ENCODE peak calls at places on chromosomes 13 and 19, in ten cellular contexts. One of them, this sample, is unnamed.

GRCh38 chr19:30371157-30371845 is 883 bp upstream of the ZNF536 start:
- DNase-seq in AG09319: no peak
- DNase-seq in stimulated activated CD4-positive, alpha-beta T cell treated with anti-CD3 and anti-CD28 coated beads, Interleukin-12 subunit alpha, Interleukin-12 subunit beta, amount 100 ng/mL, for 24 hours: no peak
- DNase-seq in left ventricle myocardium superior: no peak
- DNase-seq in colonic mucosa: no peak
- DNase-seq in fibroblast of lung: no peak
- DNase-seq in astrocyte of the cerebellum: no peak
- DNase-seq in frontal cortex: no peak
- DNase-seq in putamen: peak; percentile 89
- DNase-seq in NCI-H2029 treated with DMSO at 0.1 percent for 48 hours: no peak
- DNase-seq in this sample: no peak

GRCh38 chr13:40910324-40911050 is 108.6 kb downstream of the ELF1 start:
- DNase-seq in putamen: no peak
- DNase-seq in frontal cortex: no peak
- DNase-seq in astrocyte of the cerebellum: no peak
- DNase-seq in colonic mucosa: no peak
- DNase-seq in AG09319: no peak
- DNase-seq in left ventricle myocardium superior: no peak
- DNase-seq in fibroblast of lung: no peak
- DNase-seq in stimulated activated CD4-positive, alpha-beta T cell treated with anti-CD3 and anti-CD28 coated beads, Interleukin-12 subunit alpha, Interleukin-12 subunit beta, amount 100 ng/mL, for 24 hours: no peak
- DNase-seq in NCI-H2029 treated with DMSO at 0.1 percent for 48 hours: no peak
- DNase-seq in this sample: no peak

GRCh38 chr13:48231080-48231479 is 1.9 kb upstream of the ITM2B start:
- DNase-seq in NCI-H2029 treated with DMSO at 0.1 percent for 48 hours: no peak
- DNase-seq in AG09319: no peak
- DNase-seq in frontal cortex: no peak
- DNase-seq in putamen: no peak
- DNase-seq in astrocyte of the cerebellum: no peak
- DNase-seq in stimulated activated CD4-positive, alpha-beta T cell treated with anti-CD3 and anti-CD28 coated beads, Interleukin-12 subunit alpha, Interleukin-12 subunit beta, amount 100 ng/mL, for 24 hours: no peak
- DNase-seq in colonic mucosa: no peak
- DNase-seq in left ventricle myocardium superior: no peak
- DNase-seq in fibroblast of lung: peak; percentile 55
- DNase-seq in this sample: no peak

GRCh38 chr19:11168568-11168967 is 13.0 kb upstream of the SPC24 start:
- DNase-seq in left ventricle myocardium superior: no peak
- DNase-seq in stimulated activated CD4-positive, alpha-beta T cell treated with anti-CD3 and anti-CD28 coated beads, Interleukin-12 subunit alpha, Interleukin-12 subunit beta, amount 100 ng/mL, for 24 hours: no peak
- DNase-seq in fibroblast of lung: peak; percentile 93
- DNase-seq in frontal cortex: no peak
- DNase-seq in putamen: no peak
- DNase-seq in colonic mucosa: no peak
- DNase-seq in astrocyte of the cerebellum: peak; percentile 53
- DNase-seq in AG09319: peak; percentile 88
- DNase-seq in NCI-H2029 treated with DMSO at 0.1 percent for 48 hours: no peak
- DNase-seq in this sample: no peak

GRCh38 chr19:55687281-55688172 is 12.5 kb downstream of the EPN1 start:
- DNase-seq in left ventricle myocardium superior: peak; percentile 26
- DNase-seq in astrocyte of the cerebellum: no peak
- DNase-seq in fibroblast of lung: no peak
- DNase-seq in stimulated activated CD4-positive, alpha-beta T cell treated with anti-CD3 and anti-CD28 coated beads, Interleukin-12 subunit alpha, Interleukin-12 subunit beta, amount 100 ng/mL, for 24 hours: no peak
- DNase-seq in NCI-H2029 treated with DMSO at 0.1 percent for 48 hours: no peak
- DNase-seq in frontal cortex: no peak
- DNase-seq in AG09319: no peak
- DNase-seq in putamen: no peak
- DNase-seq in colonic mucosa: peak; percentile 83
- DNase-seq in this sample: no peak

GRCh38 chr19:38288127-38288855 is 15.8 kb upstream of the C19orf33 start:
- DNase-seq in left ventricle myocardium superior: no peak
- DNase-seq in fibroblast of lung: no peak
- DNase-seq in astrocyte of the cerebellum: no peak
- DNase-seq in frontal cortex: no peak
- DNase-seq in NCI-H2029 treated with DMSO at 0.1 percent for 48 hours: no peak
- DNase-seq in AG09319: no peak
- DNase-seq in colonic mucosa: no peak
- DNase-seq in putamen: no peak
- DNase-seq in stimulated activated CD4-positive, alpha-beta T cell treated with anti-CD3 and anti-CD28 coated beads, Interleukin-12 subunit alpha, Interleukin-12 subunit beta, amount 100 ng/mL, for 24 hours: no peak
- DNase-seq in this sample: no peak

GRCh38 chr13:111384441-111385181 is 64.2 kb downstream of the TEX29 start:
- DNase-seq in astrocyte of the cerebellum: no peak
- DNase-seq in stimulated activated CD4-positive, alpha-beta T cell treated with anti-CD3 and anti-CD28 coated beads, Interleukin-12 subunit alpha, Interleukin-12 subunit beta, amount 100 ng/mL, for 24 hours: no peak
- DNase-seq in frontal cortex: no peak
- DNase-seq in left ventricle myocardium superior: no peak
- DNase-seq in NCI-H2029 treated with DMSO at 0.1 percent for 48 hours: no peak
- DNase-seq in colonic mucosa: no peak
- DNase-seq in putamen: peak; percentile 20
- DNase-seq in AG09319: no peak
- DNase-seq in fibroblast of lung: no peak
- DNase-seq in this sample: no peak

GRCh38 chr19:1000095-1000494 is at the start of gene GRIN3B:
- DNase-seq in NCI-H2029 treated with DMSO at 0.1 percent for 48 hours: no peak
- DNase-seq in colonic mucosa: peak; percentile 65
- DNase-seq in stimulated activated CD4-positive, alpha-beta T cell treated with anti-CD3 and anti-CD28 coated beads, Interleukin-12 subunit alpha, Interleukin-12 subunit beta, amount 100 ng/mL, for 24 hours: peak; percentile 41
- DNase-seq in astrocyte of the cerebellum: no peak
- DNase-seq in AG09319: no peak
- DNase-seq in left ventricle myocardium superior: peak; percentile 69
- DNase-seq in frontal cortex: peak; percentile 73
- DNase-seq in fibroblast of lung: peak; percentile 44
- DNase-seq in putamen: no peak
- DNase-seq in this sample: no peak

GRCh38 chr13:35702316-35702715 is 225.8 kb upstream of the MAB21L1 start:
- DNase-seq in astrocyte of the cerebellum: no peak
- DNase-seq in frontal cortex: no peak
- DNase-seq in NCI-H2029 treated with DMSO at 0.1 percent for 48 hours: no peak
- DNase-seq in left ventricle myocardium superior: no peak
- DNase-seq in fibroblast of lung: no peak
- DNase-seq in colonic mucosa: no peak
- DNase-seq in putamen: no peak
- DNase-seq in AG09319: no peak
- DNase-seq in stimulated activated CD4-positive, alpha-beta T cell treated with anti-CD3 and anti-CD28 coated beads, Interleukin-12 subunit alpha, Interleukin-12 subunit beta, amount 100 ng/mL, for 24 hours: no peak
- DNase-seq in this sample: no peak

GRCh38 chr13:78228211-78228610 is 309.6 kb upstream of the EDNRB start:
- DNase-seq in NCI-H2029 treated with DMSO at 0.1 percent for 48 hours: no peak
- DNase-seq in colonic mucosa: no peak
- DNase-seq in putamen: no peak
- DNase-seq in stimulated activated CD4-positive, alpha-beta T cell treated with anti-CD3 and anti-CD28 coated beads, Interleukin-12 subunit alpha, Interleukin-12 subunit beta, amount 100 ng/mL, for 24 hours: no peak
- DNase-seq in frontal cortex: no peak
- DNase-seq in left ventricle myocardium superior: no peak
- DNase-seq in AG09319: no peak
- DNase-seq in astrocyte of the cerebellum: peak; percentile 20
- DNase-seq in fibroblast of lung: no peak
- DNase-seq in this sample: no peak

GRCh38 chr13:81929988-81930387 is 1589.1 kb upstream of the SPRY2 start:
- DNase-seq in AG09319: no peak
- DNase-seq in colonic mucosa: no peak
- DNase-seq in fibroblast of lung: peak; percentile 14
- DNase-seq in left ventricle myocardium superior: no peak
- DNase-seq in putamen: peak; percentile 35
- DNase-seq in astrocyte of the cerebellum: peak; percentile 28
- DNase-seq in NCI-H2029 treated with DMSO at 0.1 percent for 48 hours: no peak
- DNase-seq in stimulated activated CD4-positive, alpha-beta T cell treated with anti-CD3 and anti-CD28 coated beads, Interleukin-12 subunit alpha, Interleukin-12 subunit beta, amount 100 ng/mL, for 24 hours: no peak
- DNase-seq in frontal cortex: no peak
- DNase-seq in this sample: no peak

GRCh38 chr13:85441364-85441763 is 357.9 kb downstream of the SLITRK6 start:
- DNase-seq in frontal cortex: no peak
- DNase-seq in putamen: no peak
- DNase-seq in left ventricle myocardium superior: no peak
- DNase-seq in colonic mucosa: no peak
- DNase-seq in fibroblast of lung: no peak
- DNase-seq in NCI-H2029 treated with DMSO at 0.1 percent for 48 hours: no peak
- DNase-seq in astrocyte of the cerebellum: no peak
- DNase-seq in stimulated activated CD4-positive, alpha-beta T cell treated with anti-CD3 and anti-CD28 coated beads, Interleukin-12 subunit alpha, Interleukin-12 subunit beta, amount 100 ng/mL, for 24 hours: no peak
- DNase-seq in AG09319: no peak
- DNase-seq in this sample: no peak

GRCh38 chr13:44792096-44792495 is 197.2 kb downstream of the NUFIP1 start:
- DNase-seq in stimulated activated CD4-positive, alpha-beta T cell treated with anti-CD3 and anti-CD28 coated beads, Interleukin-12 subunit alpha, Interleukin-12 subunit beta, amount 100 ng/mL, for 24 hours: no peak
- DNase-seq in frontal cortex: no peak
- DNase-seq in colonic mucosa: no peak
- DNase-seq in NCI-H2029 treated with DMSO at 0.1 percent for 48 hours: no peak
- DNase-seq in astrocyte of the cerebellum: no peak
- DNase-seq in fibroblast of lung: no peak
- DNase-seq in putamen: no peak
- DNase-seq in AG09319: no peak
- DNase-seq in left ventricle myocardium superior: no peak
- DNase-seq in this sample: no peak

GRCh38 chr13:48500652-48501197 is 32.2 kb downstream of the RCBTB2 start:
- DNase-seq in NCI-H2029 treated with DMSO at 0.1 percent for 48 hours: no peak
- DNase-seq in frontal cortex: peak; percentile 33
- DNase-seq in putamen: no peak
- DNase-seq in fibroblast of lung: peak; percentile 94
- DNase-seq in colonic mucosa: no peak
- DNase-seq in left ventricle myocardium superior: no peak
- DNase-seq in AG09319: peak; percentile 83
- DNase-seq in stimulated activated CD4-positive, alpha-beta T cell treated with anti-CD3 and anti-CD28 coated beads, Interleukin-12 subunit alpha, Interleukin-12 subunit beta, amount 100 ng/mL, for 24 hours: no peak
- DNase-seq in astrocyte of the cerebellum: peak; percentile 53
- DNase-seq in this sample: no peak

GRCh38 chr13:23087884-23088283 is 92.9 kb upstream of the SGCG start:
- DNase-seq in astrocyte of the cerebellum: no peak
- DNase-seq in fibroblast of lung: peak; percentile 31
- DNase-seq in frontal cortex: no peak
- DNase-seq in left ventricle myocardium superior: no peak
- DNase-seq in putamen: no peak
- DNase-seq in AG09319: no peak
- DNase-seq in NCI-H2029 treated with DMSO at 0.1 percent for 48 hours: peak; percentile 6
- DNase-seq in colonic mucosa: peak; percentile 31
- DNase-seq in stimulated activated CD4-positive, alpha-beta T cell treated with anti-CD3 and anti-CD28 coated beads, Interleukin-12 subunit alpha, Interleukin-12 subunit beta, amount 100 ng/mL, for 24 hours: no peak
- DNase-seq in this sample: no peak

GRCh38 chr13:113903361-113903760 is 39.5 kb upstream of the GAS6 start:
- DNase-seq in AG09319: no peak
- DNase-seq in fibroblast of lung: peak; percentile 66
- DNase-seq in NCI-H2029 treated with DMSO at 0.1 percent for 48 hours: no peak
- DNase-seq in putamen: no peak
- DNase-seq in astrocyte of the cerebellum: no peak
- DNase-seq in colonic mucosa: peak; percentile 18
- DNase-seq in left ventricle myocardium superior: peak; percentile 30
- DNase-seq in frontal cortex: no peak
- DNase-seq in stimulated activated CD4-positive, alpha-beta T cell treated with anti-CD3 and anti-CD28 coated beads, Interleukin-12 subunit alpha, Interleukin-12 subunit beta, amount 100 ng/mL, for 24 hours: no peak
- DNase-seq in this sample: no peak

GRCh38 chr13:24648271-24648670 is 31.9 kb upstream of the ATP12A start:
- DNase-seq in left ventricle myocardium superior: no peak
- DNase-seq in putamen: no peak
- DNase-seq in AG09319: no peak
- DNase-seq in stimulated activated CD4-positive, alpha-beta T cell treated with anti-CD3 and anti-CD28 coated beads, Interleukin-12 subunit alpha, Interleukin-12 subunit beta, amount 100 ng/mL, for 24 hours: no peak
- DNase-seq in frontal cortex: no peak
- DNase-seq in astrocyte of the cerebellum: no peak
- DNase-seq in NCI-H2029 treated with DMSO at 0.1 percent for 48 hours: no peak
- DNase-seq in fibroblast of lung: no peak
- DNase-seq in colonic mucosa: no peak
- DNase-seq in this sample: no peak

GRCh38 chr13:45511310-45512147 is 46.8 kb downstream of the COG3 start:
- DNase-seq in fibroblast of lung: peak; percentile 84
- DNase-seq in frontal cortex: peak; percentile 51
- DNase-seq in left ventricle myocardium superior: no peak
- DNase-seq in AG09319: peak; percentile 37
- DNase-seq in stimulated activated CD4-positive, alpha-beta T cell treated with anti-CD3 and anti-CD28 coated beads, Interleukin-12 subunit alpha, Interleukin-12 subunit beta, amount 100 ng/mL, for 24 hours: no peak
- DNase-seq in colonic mucosa: peak; percentile 33
- DNase-seq in putamen: peak; percentile 67
- DNase-seq in astrocyte of the cerebellum: peak; percentile 59
- DNase-seq in NCI-H2029 treated with DMSO at 0.1 percent for 48 hours: peak; percentile 45
- DNase-seq in this sample: no peak

GRCh38 chr13:50448535-50448981 is 394.9 kb downstream of the DLEU7 start:
- DNase-seq in left ventricle myocardium superior: no peak
- DNase-seq in colonic mucosa: no peak
- DNase-seq in fibroblast of lung: no peak
- DNase-seq in AG09319: no peak
- DNase-seq in astrocyte of the cerebellum: no peak
- DNase-seq in frontal cortex: no peak
- DNase-seq in putamen: no peak
- DNase-seq in stimulated activated CD4-positive, alpha-beta T cell treated with anti-CD3 and anti-CD28 coated beads, Interleukin-12 subunit alpha, Interleukin-12 subunit beta, amount 100 ng/mL, for 24 hours: no peak
- DNase-seq in NCI-H2029 treated with DMSO at 0.1 percent for 48 hours: peak; percentile 15
- DNase-seq in this sample: no peak

GRCh38 chr13:111322001-111322915 is 1.8 kb downstream of the TEX29 start:
- DNase-seq in frontal cortex: no peak
- DNase-seq in stimulated activated CD4-positive, alpha-beta T cell treated with anti-CD3 and anti-CD28 coated beads, Interleukin-12 subunit alpha, Interleukin-12 subunit beta, amount 100 ng/mL, for 24 hours: no peak
- DNase-seq in astrocyte of the cerebellum: no peak
- DNase-seq in left ventricle myocardium superior: no peak
- DNase-seq in putamen: no peak
- DNase-seq in colonic mucosa: no peak
- DNase-seq in NCI-H2029 treated with DMSO at 0.1 percent for 48 hours: no peak
- DNase-seq in fibroblast of lung: no peak
- DNase-seq in AG09319: no peak
- DNase-seq in this sample: no peak